ENCODE peak calls at places on chromosomes 12 and 14, in five cellular contexts. H, K, W, D and R are unnamed samples. For H3K4me1, the result is how much of the 10 kb centered on the place peaks cover.

GRCh38 chr14:22152901-22153300 is 436.1 kb downstream of the DAD1 start:
- ATAC-seq in H (no peak), K (no peak), W (no peak), D (no peak), R (no peak)

GRCh38 chr12:92133795-92134637 is 11.6 kb downstream of the BTG1 start:
- ATAC-seq in H (no peak), K (peak), W (peak), D (peak), R (no peak)

GRCh38 chr12:20426956-20427355 is 58.6 kb downstream of the PDE3A start:
- ATAC-seq in H (no peak), K (no peak), W (no peak), D (no peak), R (no peak)

GRCh38 chr14:24132061-24132685 is 1.7 kb downstream of the FITM1 start:
- ATAC-seq in H (no peak), K (no peak), W (no peak), D (no peak), R (no peak)

GRCh38 chr12:53295891-53296219 is 513 bp downstream of the PFDN5 start:
- ATAC-seq in H (no peak), K (peak), W (no peak), D (peak), R (no peak)

GRCh38 chr12:42758806-42759205 is 169.3 kb upstream of the PRICKLE1 start:
- ATAC-seq in H (no peak), K (no peak), W (no peak), D (no peak), R (no peak)

GRCh38 chr14:90608925-90609324 is 207.3 kb downstream of the TTC7B start:
- ATAC-seq in H (no peak), K (peak), W (peak), D (no peak), R (peak)

GRCh38 chr12:110565919-110566871 is 16.9 kb downstream of the PPTC7 start:
- ATAC-seq in H (peak), K (peak), W (no peak), D (peak), R (no peak)

GRCh38 chr12:6430990-6431353 is 13.8 kb upstream of the CD27 start:
- ATAC-seq in H (no peak), K (no peak), W (no peak), D (no peak), R (no peak)

GRCh38 chr12:46453428-46453827 is 80.9 kb upstream of the SLC38A2 start:
- ATAC-seq in H (no peak), K (no peak), W (no peak), D (no peak), R (no peak)

GRCh38 chr12:57248934-57249742 is 1.8 kb downstream of the STAC3 start:
- ATAC-seq in H (no peak), K (peak), W (peak), D (peak), R (no peak)

GRCh38 chr12:19489168-19489567 is 49.9 kb downstream of the AEBP2 start:
- ATAC-seq in H (no peak), K (peak), W (no peak), D (no peak), R (no peak)

GRCh38 chr12:7155471-7156034 is 25.4 kb downstream of the CLSTN3 start:
- ATAC-seq in H (peak), K (no peak), W (peak), D (no peak), R (no peak)

GRCh38 chr12:120117961-120118709 is 1.6 kb upstream of the RAB35 start:
- ATAC-seq in H (no peak), K (no peak), W (no peak), D (peak), R (no peak)

GRCh38 chr12:101076940-101077351 is 133.1 kb downstream of the SLC5A8 start:
- ATAC-seq in H (no peak), K (no peak), W (no peak), D (no peak), R (no peak)

GRCh38 chr14:76546426-76547221 is 170.7 kb downstream of the ESRRB start:
- ATAC-seq in H (peak), K (peak), W (peak), D (peak), R (no peak)

GRCh38 chr12:107843351-107844311 is 69.1 kb downstream of the ASCL4 start:
- ATAC-seq in H (peak), K (no peak), W (peak), D (no peak), R (no peak)

GRCh38 chr12:32548691-32549412 is 130.2 kb upstream of the DNM1L start:
- ATAC-seq in H (no peak), K (no peak), W (peak), D (no peak), R (peak)

GRCh38 chr12:14207946-14208612 is 157.4 kb upstream of the ATF7IP start:
- ATAC-seq in H (no peak), K (no peak), W (peak), D (no peak), R (no peak)

GRCh38 chr14:88793259-88793625 is 489 bp upstream of the EML5 start:
- ATAC-seq in H (no peak), K (no peak), W (no peak), D (peak), R (peak)

GRCh38 chr12:25521625-25522256 is 31.3 kb downstream of the LMNTD1 start:
- ATAC-seq in H (peak), K (no peak), W (no peak), D (no peak), R (no peak)

GRCh38 chr12:25524381-25524780 is 28.7 kb downstream of the LMNTD1 start:
- ATAC-seq in H (no peak), K (no peak), W (no peak), D (no peak), R (no peak)

DNA sequence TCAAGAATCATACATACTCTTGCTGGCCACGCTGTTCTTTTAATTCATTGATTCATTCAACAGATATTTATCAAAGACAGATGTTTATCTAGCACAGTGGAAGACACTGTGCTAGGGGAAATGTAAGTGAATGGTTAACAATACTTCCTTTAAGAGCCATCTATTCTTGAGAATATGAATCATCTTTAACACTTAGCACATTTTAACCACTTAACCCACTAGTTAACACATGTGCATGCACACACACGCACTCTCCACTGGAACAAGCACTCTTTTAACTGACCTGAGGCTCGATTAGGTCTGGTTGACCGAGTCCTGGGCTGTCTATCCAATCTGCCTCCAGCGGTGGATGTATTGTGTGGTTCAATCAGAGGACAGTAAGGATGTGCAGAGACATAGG is 34.6 kb downstream of the LMNTD1 start:
- ATAC-seq in H (no peak), K (peak), W (no peak), D (peak), R (no peak)
- TF ChIP-seq POLR2AphosphoS5 in H (no peak), K (no peak), W (no peak), D (no peak), R (no peak)

GRCh38 chr12:62716866-62717477 is 218.0 kb downstream of the PPM1H start:
- ATAC-seq in H (no peak), K (no peak), W (no peak), D (no peak), R (no peak)
- TF ChIP-seq EP300 in H (no peak), K (no peak), W (no peak), D (no peak), R (no peak)

GRCh38 chr12:48074266-48074665 is 31.6 kb downstream of the SENP1 start:
- ATAC-seq in H (no peak), K (no peak), W (no peak), D (no peak), R (no peak)
- H3K4me1 ChIP-seq in H (under half), K (under half), W (under half), D (under half), R (under half)

GRCh38 chr14:100153560-100153959 is 5.9 kb downstream of the DEGS2 start:
- ATAC-seq in H (no peak), K (no peak), W (no peak), D (no peak), R (no peak)

GRCh38 chr14:100156776-100157175 is 2.7 kb downstream of the DEGS2 start:
- ATAC-seq in H (no peak), K (no peak), W (no peak), D (no peak), R (no peak)

GRCh38 chr14:100158566-100159106 is 809 bp downstream of the DEGS2 start:
- ATAC-seq in H (no peak), K (no peak), W (no peak), D (no peak), R (no peak)

GRCh38 chr14:100155049-100155621 is 4.3 kb downstream of the DEGS2 start:
- ATAC-seq in H (peak), K (no peak), W (no peak), D (peak), R (no peak)

GRCh38 chr14:100155881-100156645 is 3.4 kb downstream of the DEGS2 start:
- ATAC-seq in H (peak), K (no peak), W (no peak), D (no peak), R (no peak)
- TF ChIP-seq POLR2AphosphoS5 in H (no peak), K (no peak), W (no peak), D (no peak), R (no peak)

DNA sequence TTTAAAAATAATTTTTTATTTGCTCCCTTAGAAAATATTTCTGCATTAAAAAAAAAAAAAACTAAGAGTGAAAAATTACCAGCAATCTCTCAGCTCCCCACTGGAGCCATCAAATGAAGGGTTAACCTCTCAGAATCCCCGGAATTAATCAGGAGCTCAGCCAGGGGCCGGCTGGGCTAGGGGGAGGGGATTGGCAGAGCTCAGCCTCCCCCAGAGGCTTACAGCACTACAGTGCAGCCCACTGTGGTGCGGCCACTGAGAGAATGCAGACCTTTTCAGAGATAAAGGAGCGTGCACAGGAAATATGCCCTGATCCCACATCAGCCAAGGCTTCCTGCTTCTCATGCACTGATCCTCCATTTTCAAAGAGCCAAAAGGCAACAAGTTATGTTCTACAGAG is 185.6 kb downstream of the EGLN3 start:
- ATAC-seq in H (peak), K (no peak), W (no peak), D (no peak), R (no peak)
- TF ChIP-seq EP300 in H (no peak), K (no peak), W (no peak), D (no peak), R (no peak)

DNA sequence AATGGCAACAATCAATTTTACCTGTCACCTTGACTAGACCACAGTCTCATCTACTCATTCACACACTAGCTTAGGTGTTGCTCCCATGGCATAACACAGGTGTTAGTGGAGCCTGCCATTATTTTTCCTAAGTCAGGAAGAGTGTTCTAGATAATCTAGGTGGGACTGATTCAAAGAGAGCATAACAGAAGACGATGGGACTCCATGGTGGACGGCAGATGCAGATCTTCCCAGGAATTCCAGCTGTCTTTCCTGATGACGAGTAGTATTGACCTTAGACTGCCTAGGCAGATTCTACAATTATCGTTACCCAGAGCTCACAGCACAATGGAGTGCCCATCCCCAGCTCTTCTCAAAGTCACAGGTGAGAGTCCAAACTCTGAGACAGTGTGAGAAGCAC is 589.0 kb downstream of the TMEM121 start:
- ATAC-seq in H (no peak), K (no peak), W (no peak), D (no peak), R (no peak)
- H3K4me1 ChIP-seq in H (under half), K (under half), W (under half), D (under half), R (under half)

DNA sequence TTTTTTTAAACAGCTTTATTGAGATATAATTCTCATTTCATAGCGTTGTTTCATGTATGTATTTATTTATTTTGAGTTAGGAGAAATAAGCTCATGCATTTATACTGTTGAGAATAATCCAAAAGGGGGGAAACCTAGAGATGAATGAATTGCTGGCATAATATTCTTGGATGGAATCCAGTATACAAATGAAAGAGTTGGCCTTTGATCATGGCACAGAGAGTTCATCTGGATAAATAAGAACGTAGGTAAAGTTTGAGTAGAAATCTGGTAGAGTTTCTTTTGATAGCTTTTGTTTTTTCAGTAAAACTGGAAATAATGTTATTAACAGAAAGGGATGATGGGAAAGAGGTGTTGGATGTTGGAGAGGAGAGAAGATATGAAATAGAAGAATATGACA is 166.2 kb downstream of the LRRK2 start:
- ATAC-seq in H (no peak), K (no peak), W (no peak), D (no peak), R (no peak)
- TF ChIP-seq POLR2AphosphoS5 in H (no peak), K (no peak), W (no peak), D (no peak), R (no peak)